ENCODE peak calls at places on chromosomes 1 and 21, in six cellular contexts. One of them, this sample, is unnamed.

GRCh38 chr21:25005388-25005787 is 601.9 kb downstream of the MRPL39 start:
- DNase-seq in GM12891: no peak
- DNase-seq in SK-N-SH: no peak
- DNase-seq in GM12878: no peak
- DNase-seq in HepG2: no peak
- DNase-seq in K562: no peak
- DNase-seq in this sample: no peak

GRCh38 chr1:157176591-157177121 is 38.5 kb upstream of the ETV3 start:
- DNase-seq in GM12878: peak
- DNase-seq in K562: no peak
- DNase-seq in SK-N-SH: no peak
- DNase-seq in HepG2: no peak
- DNase-seq in GM12891: no peak
- DNase-seq in this sample: peak

GRCh38 chr1:95625224-95625623 is 391.2 kb downstream of the RWDD3 start:
- DNase-seq in GM12891: no peak
- DNase-seq in GM12878: no peak
- DNase-seq in HepG2: peak
- DNase-seq in K562: no peak
- DNase-seq in SK-N-SH: no peak
- DNase-seq in this sample: no peak

GRCh38 chr1:242784074-242784473 is 259.6 kb upstream of the PLD5 start:
- DNase-seq in HepG2: no peak
- DNase-seq in GM12891: no peak
- DNase-seq in K562: no peak
- DNase-seq in GM12878: no peak
- DNase-seq in SK-N-SH: no peak
- DNase-seq in this sample: no peak

GRCh38 chr1:14392887-14393365 is 205.6 kb upstream of the KAZN start:
- DNase-seq in HepG2: no peak
- DNase-seq in K562: no peak
- DNase-seq in SK-N-SH: no peak
- DNase-seq in GM12891: no peak
- DNase-seq in GM12878: no peak
- DNase-seq in this sample: no peak

GRCh38 chr1:18531503-18531845 is 50.7 kb downstream of the KLHDC7A start:
- DNase-seq in K562: no peak
- DNase-seq in HepG2: no peak
- DNase-seq in GM12891: no peak
- DNase-seq in SK-N-SH: no peak
- DNase-seq in GM12878: no peak
- DNase-seq in this sample: no peak

GRCh38 chr1:186206046-186206564 is 168.9 kb downstream of the TPR start:
- DNase-seq in GM12891: no peak
- DNase-seq in K562: no peak
- DNase-seq in SK-N-SH: no peak
- DNase-seq in HepG2: no peak
- DNase-seq in GM12878: no peak
- DNase-seq in this sample: no peak

GRCh38 chr21:36981049-36981391 is 14.6 kb upstream of the HLCS start:
- DNase-seq in GM12878: no peak
- DNase-seq in K562: no peak
- DNase-seq in HepG2: no peak
- DNase-seq in GM12891: no peak
- DNase-seq in SK-N-SH: no peak
- DNase-seq in this sample: no peak

GRCh38 chr1:245807306-245807705 is 652.5 kb downstream of the KIF26B start:
- DNase-seq in SK-N-SH: no peak
- DNase-seq in GM12891: peak
- DNase-seq in HepG2: no peak
- DNase-seq in GM12878: peak
- DNase-seq in K562: no peak
- DNase-seq in this sample: peak

GRCh38 chr1:90710579-90711536 is 6.2 kb downstream of the BARHL2 start:
- DNase-seq in GM12891: no peak
- DNase-seq in K562: no peak
- DNase-seq in HepG2: no peak
- DNase-seq in GM12878: no peak
- DNase-seq in SK-N-SH: peak
- DNase-seq in this sample: no peak

GRCh38 chr1:180261030-180261429 is 31.0 kb downstream of the LHX4 start:
- DNase-seq in SK-N-SH: no peak
- DNase-seq in HepG2: no peak
- DNase-seq in K562: no peak
- DNase-seq in GM12878: no peak
- DNase-seq in GM12891: no peak
- DNase-seq in this sample: no peak

GRCh38 chr1:193069748-193070394 is 10.5 kb downstream of the RO60 start:
- DNase-seq in SK-N-SH: peak
- DNase-seq in HepG2: no peak
- DNase-seq in GM12891: no peak
- DNase-seq in GM12878: no peak
- DNase-seq in K562: peak
- DNase-seq in this sample: no peak

GRCh38 chr1:95340056-95340455 is 106.0 kb downstream of the RWDD3 start:
- DNase-seq in HepG2: no peak
- DNase-seq in K562: no peak
- DNase-seq in SK-N-SH: no peak
- DNase-seq in GM12891: no peak
- DNase-seq in GM12878: no peak
- DNase-seq in this sample: no peak

GRCh38 chr1:11414921-11415538 is 63.9 kb upstream of the DISP3 start:
- DNase-seq in SK-N-SH: no peak
- DNase-seq in K562: no peak
- DNase-seq in GM12891: no peak
- DNase-seq in HepG2: no peak
- DNase-seq in GM12878: no peak
- DNase-seq in this sample: no peak

GRCh38 chr1:11421443-11421842 is 57.5 kb upstream of the DISP3 start:
- DNase-seq in HepG2: no peak
- DNase-seq in GM12891: no peak
- DNase-seq in SK-N-SH: no peak
- DNase-seq in K562: no peak
- DNase-seq in GM12878: no peak
- DNase-seq in this sample: no peak

GRCh38 chr1:11412166-11412565 is 66.8 kb upstream of the DISP3 start:
- DNase-seq in SK-N-SH: no peak
- DNase-seq in GM12878: no peak
- DNase-seq in GM12891: no peak
- DNase-seq in K562: no peak
- DNase-seq in HepG2: no peak
- DNase-seq in this sample: no peak

GRCh38 chr1:11413907-11414495 is 65.0 kb upstream of the DISP3 start:
- DNase-seq in GM12891: no peak
- DNase-seq in GM12878: no peak
- DNase-seq in K562: no peak
- DNase-seq in SK-N-SH: no peak
- DNase-seq in HepG2: no peak
- DNase-seq in this sample: no peak

GRCh38 chr1:11417162-11417561 is 61.8 kb upstream of the DISP3 start:
- DNase-seq in GM12891: no peak
- DNase-seq in K562: no peak
- DNase-seq in SK-N-SH: no peak
- DNase-seq in GM12878: no peak
- DNase-seq in HepG2: no peak
- DNase-seq in this sample: no peak
- TF ChIP-seq TAF1 in GM12891: no peak
- TF ChIP-seq TAF1 in K562: no peak
- TF ChIP-seq TAF1 in SK-N-SH: no peak
- TF ChIP-seq TAF1 in GM12878: no peak
- TF ChIP-seq TAF1 in HepG2: no peak
- TF ChIP-seq TAF1 in this sample: no peak

GRCh38 chr1:173478099-173478555 is 992 bp downstream of the PRDX6 start:
- DNase-seq in HepG2: peak
- DNase-seq in GM12878: no peak
- DNase-seq in GM12891: no peak
- DNase-seq in SK-N-SH: peak
- DNase-seq in K562: peak
- DNase-seq in this sample: no peak
- TF ChIP-seq TAF1 in HepG2: no peak
- TF ChIP-seq TAF1 in GM12878: no peak
- TF ChIP-seq TAF1 in GM12891: no peak
- TF ChIP-seq TAF1 in SK-N-SH: peak
- TF ChIP-seq TAF1 in K562: no peak
- TF ChIP-seq TAF1 in this sample: no peak

GRCh38 chr1:208100906-208101305 is 143.3 kb downstream of the PLXNA2 start:
- DNase-seq in GM12891: no peak
- DNase-seq in GM12878: no peak
- DNase-seq in K562: no peak
- DNase-seq in HepG2: no peak
- DNase-seq in SK-N-SH: no peak
- DNase-seq in this sample: no peak

GRCh38 chr1:208103821-208104513 is 140.2 kb downstream of the PLXNA2 start:
- DNase-seq in SK-N-SH: no peak
- DNase-seq in GM12878: no peak
- DNase-seq in HepG2: no peak
- DNase-seq in K562: no peak
- DNase-seq in GM12891: no peak
- DNase-seq in this sample: no peak

GRCh38 chr1:208105756-208106155 is 138.4 kb downstream of the PLXNA2 start:
- DNase-seq in SK-N-SH: no peak
- DNase-seq in HepG2: no peak
- DNase-seq in GM12878: no peak
- DNase-seq in K562: no peak
- DNase-seq in GM12891: no peak
- DNase-seq in this sample: no peak

GRCh38 chr1:208098758-208099157 is 145.4 kb downstream of the PLXNA2 start:
- DNase-seq in GM12878: no peak
- DNase-seq in HepG2: no peak
- DNase-seq in SK-N-SH: no peak
- DNase-seq in GM12891: no peak
- DNase-seq in K562: no peak
- DNase-seq in this sample: no peak

DNA sequence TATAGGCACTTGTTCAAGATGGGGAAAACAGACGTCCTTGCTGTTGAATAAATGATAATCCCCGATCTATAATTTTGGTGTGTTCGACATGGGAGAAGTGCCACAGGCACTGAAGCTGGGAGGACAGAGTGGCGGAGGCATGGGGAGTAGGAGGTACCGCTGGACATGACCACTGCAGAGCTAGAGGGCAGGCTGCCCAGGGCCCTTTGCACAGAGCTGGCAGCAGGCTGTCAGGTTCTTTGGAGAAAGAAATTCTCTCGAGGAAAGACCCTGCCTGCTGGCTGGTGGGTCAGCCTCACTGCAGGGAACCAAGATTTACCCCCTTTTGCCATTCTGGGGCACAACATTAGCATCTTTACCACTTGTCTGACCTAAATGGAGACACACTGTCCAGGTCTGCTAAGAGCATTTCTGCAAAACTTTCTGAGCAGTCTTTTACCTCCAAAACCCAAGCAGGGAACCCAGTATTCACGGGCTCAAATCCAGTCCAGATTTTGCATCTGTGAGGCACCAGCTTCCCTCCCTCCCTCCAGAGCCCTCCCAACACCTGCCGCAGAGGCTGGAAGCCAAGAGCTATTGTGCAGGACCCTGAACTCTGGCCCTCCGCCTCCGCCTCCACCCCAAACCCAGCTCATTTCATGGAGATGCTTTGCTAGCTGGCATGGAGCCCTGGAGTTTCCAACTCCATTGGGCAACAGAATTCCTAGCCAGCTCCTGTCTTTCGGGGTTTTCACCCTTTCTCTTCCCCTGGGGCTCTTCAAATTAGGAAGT is 142.3 kb downstream of the PLXNA2 start:
- DNase-seq in SK-N-SH: no peak
- DNase-seq in GM12891: no peak
- DNase-seq in GM12878: no peak
- DNase-seq in K562: no peak
- DNase-seq in HepG2: peak
- DNase-seq in this sample: no peak
- TF ChIP-seq TAF1 in SK-N-SH: no peak
- TF ChIP-seq TAF1 in GM12891: no peak
- TF ChIP-seq TAF1 in GM12878: no peak
- TF ChIP-seq TAF1 in K562: no peak
- TF ChIP-seq TAF1 in HepG2: no peak
- TF ChIP-seq TAF1 in this sample: no peak

DNA sequence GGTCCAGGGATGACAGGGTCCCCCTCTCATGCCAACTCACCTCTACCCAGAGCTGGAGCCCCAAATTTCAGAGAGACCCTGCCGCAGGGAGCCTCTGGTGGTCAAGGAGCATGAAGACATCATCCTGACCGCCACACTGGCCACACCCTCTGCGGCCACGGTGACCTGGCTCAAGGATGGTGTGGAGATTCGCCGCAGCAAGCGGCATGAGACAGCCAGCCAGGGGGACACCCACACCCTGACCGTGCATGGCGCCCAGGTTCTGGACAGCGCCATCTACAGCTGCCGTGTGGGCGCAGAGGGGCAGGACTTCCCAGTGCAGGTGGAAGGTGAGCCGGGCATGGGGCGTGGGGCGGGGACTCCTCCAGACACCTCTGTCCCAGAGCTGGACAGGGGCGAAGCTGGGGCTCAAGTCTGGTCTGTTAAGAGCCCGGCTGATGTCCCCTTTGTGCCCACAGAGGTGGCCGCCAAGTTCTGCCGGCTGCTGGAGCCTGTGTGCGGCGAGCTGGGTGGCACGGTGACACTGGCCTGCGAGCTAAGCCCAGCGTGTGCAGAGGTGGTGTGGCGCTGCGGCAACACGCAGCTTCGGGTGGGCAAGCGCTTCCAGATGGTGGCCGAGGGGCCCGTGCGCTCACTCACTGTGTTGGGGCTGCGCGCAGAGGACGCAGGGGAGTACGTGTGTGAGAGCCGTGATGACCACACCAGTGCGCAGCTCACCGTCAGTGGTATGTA is 66.0 kb downstream of the OBSCN start:
- DNase-seq in K562: no peak
- DNase-seq in GM12878: no peak
- DNase-seq in HepG2: no peak
- DNase-seq in SK-N-SH: peak
- DNase-seq in GM12891: no peak
- DNase-seq in this sample: no peak
- TF ChIP-seq TAF1 in K562: no peak
- TF ChIP-seq TAF1 in GM12878: no peak
- TF ChIP-seq TAF1 in HepG2: no peak
- TF ChIP-seq TAF1 in SK-N-SH: no peak
- TF ChIP-seq TAF1 in GM12891: no peak
- TF ChIP-seq TAF1 in this sample: no peak

DNA sequence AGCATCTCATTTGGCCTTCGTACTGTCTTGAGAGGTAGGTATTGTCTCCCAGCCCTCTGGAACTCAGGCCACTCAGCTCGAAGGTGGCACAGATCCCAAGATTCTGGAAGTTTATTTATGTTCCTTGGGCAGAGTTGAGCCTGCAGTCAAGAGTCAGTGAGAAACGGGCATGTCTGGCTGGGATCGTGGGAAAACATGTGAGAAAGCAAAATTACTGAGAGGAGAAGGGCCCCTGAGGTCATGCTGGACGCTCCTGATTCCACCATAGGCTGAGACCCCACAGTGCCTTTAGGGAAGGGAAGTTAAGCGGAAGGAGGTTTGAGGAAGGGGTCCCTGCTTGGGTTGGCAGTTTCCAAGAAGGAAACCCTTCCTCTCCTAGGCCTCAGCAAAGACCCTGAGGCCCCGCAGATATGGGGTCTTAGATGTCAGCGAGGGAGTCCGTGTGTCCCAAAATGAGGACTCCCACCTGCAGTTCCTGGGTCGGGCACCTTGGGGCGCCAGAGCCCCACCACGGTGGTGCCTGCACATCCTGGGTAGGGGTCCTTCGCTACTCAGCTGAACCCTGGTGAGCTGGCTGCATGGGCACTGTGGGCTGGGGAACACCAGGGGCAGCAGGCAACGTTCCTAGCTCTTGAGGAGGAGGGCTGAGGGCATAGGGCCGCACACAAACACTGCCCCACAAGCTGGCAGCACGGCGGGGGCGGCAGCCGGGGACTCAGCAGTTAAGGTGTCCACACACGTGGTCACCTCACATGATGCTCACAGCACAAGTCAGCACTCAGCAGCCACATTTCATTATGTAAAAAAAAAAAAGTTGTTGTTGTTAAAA is 12.3 kb upstream of the SEMA4A start:
- DNase-seq in GM12891: no peak
- DNase-seq in SK-N-SH: peak
- DNase-seq in HepG2: no peak
- DNase-seq in K562: peak
- DNase-seq in GM12878: no peak
- DNase-seq in this sample: no peak
- TF ChIP-seq TAF1 in GM12891: no peak
- TF ChIP-seq TAF1 in SK-N-SH: no peak
- TF ChIP-seq TAF1 in HepG2: no peak
- TF ChIP-seq TAF1 in K562: no peak
- TF ChIP-seq TAF1 in GM12878: no peak
- TF ChIP-seq TAF1 in this sample: no peak

This sample was measured in GM12892.